ENCODE peak calls at places on chromosomes 3 and 15, in ten cellular contexts. N, Z, U, C, E, K, G, T, O and Y are unnamed samples.

GRCh38 chr15:98649996-98650870 is 1.9 kb downstream of the IGF1R start:
- DNase-seq in U (peak), O (no peak), Z (peak), K (no peak), T (no peak), G (peak), N (peak), C (peak), E (peak), Y (no peak)

GRCh38 chr3:100875239-100875638 is 118.0 kb downstream of the ABI3BP start:
- DNase-seq in O (no peak), Z (peak), K (no peak), N (peak), C (no peak), T (no peak), G (no peak), U (no peak), E (peak), Y (no peak)

GRCh38 chr3:196650740-196651311 is 11.3 kb downstream of the NRROS start:
- DNase-seq in N (peak), Z (no peak), U (peak), E (no peak), O (peak), K (peak), G (no peak), C (peak), T (no peak), Y (peak)

GRCh38 chr3:73622135-73622534 is 2.6 kb downstream of the PDZRN3 start:
- DNase-seq in T (no peak), C (no peak), U (no peak), O (no peak), K (no peak), Z (peak), E (peak), N (peak), G (no peak), Y (peak)

GRCh38 chr3:177478170-177478859 is 281.0 kb upstream of the TBL1XR1 start:
- DNase-seq in Z (no peak), C (peak), N (peak), O (peak), G (no peak), T (no peak), K (no peak), U (peak), E (no peak), Y (no peak)

GRCh38 chr15:67504061-67504460 is 16.9 kb upstream of the C15orf61 start:
- DNase-seq in G (no peak), E (no peak), C (no peak), K (no peak), O (no peak), U (no peak), N (no peak), Z (no peak), T (no peak), Y (no peak)

GRCh38 chr15:66905954-66906353 is 159.4 kb upstream of the SMAD3 start:
- DNase-seq in O (no peak), N (no peak), G (no peak), K (no peak), C (no peak), Z (no peak), E (no peak), T (no peak), U (no peak), Y (peak)

GRCh38 chr15:71702496-71702895 is 107.9 kb upstream of the NR2E3 start:
- DNase-seq in Z (no peak), G (no peak), N (no peak), O (no peak), T (no peak), C (no peak), U (no peak), K (no peak), E (no peak), Y (no peak)

GRCh38 chr3:114081022-114081421 is 24.5 kb downstream of the QTRT2 start:
- DNase-seq in E (no peak), K (no peak), N (no peak), Z (no peak), T (no peak), C (no peak), O (no peak), G (no peak), U (no peak), Y (no peak)

GRCh38 chr3:13134166-13134878 is 61.1 kb upstream of the IQSEC1 start:
- DNase-seq in Z (peak), E (no peak), O (no peak), K (no peak), C (peak), U (no peak), T (no peak), N (peak), G (no peak), Y (peak)

DNA sequence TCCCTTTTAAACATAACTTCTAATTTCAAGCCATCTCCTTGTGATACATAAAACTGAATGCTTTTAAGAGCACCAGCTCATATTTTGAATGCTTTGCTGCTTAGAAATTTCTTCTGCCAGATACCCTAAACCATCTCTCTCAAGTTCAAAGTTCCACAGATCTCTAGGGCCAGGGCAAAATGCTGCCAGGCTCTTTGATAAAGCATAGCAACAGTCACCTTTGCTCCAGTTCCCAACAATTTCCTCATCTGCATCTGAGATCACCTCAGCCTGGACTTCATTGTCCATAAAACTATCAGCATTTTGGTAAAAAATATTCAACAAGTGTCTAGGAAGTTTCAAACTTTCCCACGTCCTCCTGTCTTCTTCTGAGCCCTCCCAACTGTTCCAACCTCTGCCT is 17.5 kb downstream of the OSTN start:
- DNase-seq in U (no peak), N (no peak), C (no peak), O (no peak), Z (no peak), E (no peak), K (no peak), T (no peak), G (no peak), Y (no peak)
- H3K4me3 ChIP-seq in U (no peak), N (no peak), C (no peak), O (no peak), Z (no peak), E (no peak), K (no peak), T (no peak), G (no peak), Y (no peak)

DNA sequence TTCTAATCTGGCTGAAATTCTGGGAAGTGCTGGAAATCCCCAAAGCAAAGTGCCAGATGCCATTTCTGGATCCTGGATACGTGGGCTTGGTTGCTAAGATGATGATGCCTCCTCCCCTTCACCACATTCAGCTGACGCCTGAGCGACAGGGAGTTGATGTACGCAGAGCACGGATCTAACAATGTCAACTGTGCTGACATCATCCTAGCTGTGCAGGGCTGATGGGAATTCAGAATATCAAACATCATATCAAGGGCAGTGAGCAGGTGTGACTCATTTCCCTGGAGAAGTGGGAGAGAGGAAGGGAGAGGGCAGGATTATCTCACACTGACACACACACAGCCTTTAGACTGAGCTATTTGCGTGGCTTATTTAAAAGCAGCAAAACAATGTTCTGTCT is 92.6 kb upstream of the ZBTB20 start:
- DNase-seq in G (no peak), N (no peak), K (peak), Z (no peak), U (peak), E (no peak), O (peak), C (peak), T (no peak), Y (peak)
- TF ChIP-seq EP300 in G (peak), N (no peak), K (peak), Z (no peak), U (peak), E (no peak), O (peak), C (no peak), T (no peak), Y (no peak)

DNA sequence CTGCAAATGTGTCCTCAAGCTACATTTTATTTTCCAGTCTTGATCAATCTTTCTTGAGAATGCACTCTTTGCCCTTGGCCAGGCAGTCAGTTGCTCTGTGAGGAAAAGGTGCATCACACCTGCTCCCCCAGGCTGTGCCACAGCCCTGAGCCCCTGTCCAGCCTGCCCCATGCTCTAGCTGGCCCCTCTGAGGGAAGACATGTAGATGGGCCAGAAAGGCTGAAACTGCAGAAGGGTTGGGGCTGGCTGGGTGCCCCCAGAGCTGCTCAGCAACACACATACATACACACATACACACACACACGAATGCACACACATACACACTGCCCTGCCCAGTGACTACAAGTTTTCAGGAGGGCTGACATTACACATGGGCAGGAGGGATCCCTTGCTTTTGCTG is 16.4 kb downstream of the TBC1D21 start:
- DNase-seq in G (no peak), T (no peak), N (no peak), O (no peak), C (no peak), Z (no peak), K (no peak), E (no peak), U (no peak), Y (no peak)
- H3K4me3 ChIP-seq in G (no peak), T (no peak), N (no peak), O (no peak), C (no peak), Z (no peak), K (no peak), E (no peak), U (no peak), Y (no peak)

GRCh38 chr15:76065267-76065666 is 5.5 kb downstream of the TMEM266 start:
- DNase-seq in Z (no peak), C (no peak), K (no peak), N (no peak), T (no peak), U (peak), O (no peak), E (no peak), G (no peak), Y (no peak)
- TF ChIP-seq EP300 in Z (no peak), C (no peak), K (no peak), N (no peak), T (no peak), U (no peak), O (no peak), E (no peak), G (no peak), Y (no peak)